ENCODE peak calls at places on chromosomes 16 and 17, in seven cellular contexts. H is stimulated activated CD4-positive, alpha-beta T cell treated with anti-CD3 and anti-CD28 coated beads, Interleukin-12 subunit alpha, Interleukin-12 subunit beta, amount 100 ng/mL, for 4 hours; Q is MM.1S; O is NCI-H446; A is vagina; Z is mammary epithelial cell; C is CD8-positive, alpha-beta T cell. G is an unnamed sample.

GRCh38 chr17:7467498-7467897 is 11.9 kb downstream of the ZBTB4 start:
- DNase-seq in H (no peak), Q (no peak), O (no peak), A (no peak), Z (no peak), C (no peak), G (no peak)

GRCh38 chr16:86884256-86884655 is 305.9 kb downstream of the FOXL1 start:
- DNase-seq in H (no peak), Q (no peak), O (no peak), A (no peak), Z (no peak), C (no peak), G (no peak)

GRCh38 chr17:63275968-63276349 is 170.1 kb downstream of the CYB561 start:
- DNase-seq in H (no peak), Q (no peak), O (no peak), A (no peak), Z (no peak), C (no peak), G (no peak)

GRCh38 chr16:81318711-81319110 is 3.9 kb downstream of the GAN start:
- DNase-seq in H (no peak), Q (no peak), O (no peak), A (no peak), Z (no peak), C (no peak), G (no peak)

GRCh38 chr17:51850206-51850605 is 308.3 kb downstream of the CA10 start:
- DNase-seq in H (no peak), Q (no peak), O (no peak), A (no peak), Z (no peak), C (no peak), G (no peak)

GRCh38 chr17:82684207-82684903 is 14.1 kb downstream of the RAB40B start:
- DNase-seq in H (no peak), Q (no peak), O (no peak), A (no peak), Z (peak), C (no peak), G (no peak)

GRCh38 chr17:77493238-77493812 is 352.6 kb downstream of the SEC14L1 start:
- DNase-seq in H (no peak), Q (no peak), O (no peak), A (no peak), Z (no peak), C (no peak), G (no peak)

GRCh38 chr16:11016993-11017392 is 72.6 kb downstream of the CLEC16A start:
- DNase-seq in H (no peak), Q (no peak), O (no peak), A (no peak), Z (peak), C (peak), G (peak)

GRCh38 chr17:37742114-37742761 is 2.6 kb downstream of the HNF1B start:
- DNase-seq in H (no peak), Q (no peak), O (no peak), A (no peak), Z (peak), C (no peak), G (no peak)

GRCh38 chr17:49515196-49515770 is 20.2 kb downstream of the NGFR start:
- DNase-seq in H (no peak), Q (peak), O (peak), A (no peak), Z (peak), C (no peak), G (no peak)

GRCh38 chr17:75769536-75769935 is 4.5 kb upstream of the GALK1 start:
- DNase-seq in H (no peak), Q (no peak), O (no peak), A (no peak), Z (no peak), C (no peak), G (no peak)

GRCh38 chr16:89909777-89910716 is 8.6 kb upstream of the MC1R start:
- DNase-seq in H (peak), Q (no peak), O (no peak), A (no peak), Z (peak), C (peak), G (peak)

GRCh38 chr17:28940142-28940541 is 11.2 kb downstream of the PHF12 start:
- DNase-seq in H (no peak), Q (no peak), O (no peak), A (no peak), Z (no peak), C (no peak), G (no peak)

GRCh38 chr17:45949755-45950320 is 49.2 kb upstream of the STH start:
- DNase-seq in H (no peak), Q (no peak), O (no peak), A (no peak), Z (no peak), C (no peak), G (no peak)

GRCh38 chr16:66028505-66029216 is 337.8 kb upstream of the CDH5 start:
- DNase-seq in H (no peak), Q (no peak), O (no peak), A (no peak), Z (peak), C (no peak), G (no peak)

GRCh38 chr17:55654015-55654414 is 68.6 kb downstream of the TMEM100 start:
- DNase-seq in H (no peak), Q (no peak), O (no peak), A (no peak), Z (no peak), C (no peak), G (no peak)

GRCh38 chr17:79664925-79665738 is 54.3 kb upstream of the RBFOX3 start:
- DNase-seq in H (no peak), Q (no peak), O (peak), A (peak), Z (peak), C (no peak), G (no peak)

GRCh38 chr16:30552956-30553355 is 5.2 kb downstream of the ZNF764 start:
- DNase-seq in H (no peak), Q (no peak), O (no peak), A (no peak), Z (no peak), C (no peak), G (no peak)

GRCh38 chr17:20805751-20806150 is 226.2 kb downstream of the CDRT15L2 start:
- DNase-seq in H (no peak), Q (no peak), O (no peak), A (no peak), Z (no peak), C (no peak), G (no peak)

GRCh38 chr17:37094391-37094790 is 145.6 kb downstream of the AATF start:
- DNase-seq in H (no peak), Q (no peak), O (no peak), A (no peak), Z (no peak), C (no peak), G (no peak)

GRCh38 chr17:15414502-15415348 is 52.7 kb downstream of the CDRT4 start:
- DNase-seq in H (no peak), Q (no peak), O (no peak), A (no peak), Z (no peak), C (no peak), G (no peak)

GRCh38 chr16:75219838-75220237 is 1.1 kb downstream of the CTRB1 start:
- DNase-seq in H (no peak), Q (peak), O (no peak), A (no peak), Z (no peak), C (peak), G (peak)

GRCh38 chr16:19011169-19011731 is 27.5 kb downstream of the TMC7 start:
- DNase-seq in H (no peak), Q (no peak), O (no peak), A (no peak), Z (no peak), C (no peak), G (no peak)

GRCh38 chr17:82097187-82097918 is 683 bp downstream of the FASN start:
- DNase-seq in H (peak), Q (peak), O (no peak), A (no peak), Z (peak), C (no peak), G (peak)

GRCh38 chr17:27559996-27560481 is 70.9 kb upstream of the LGALS9 start:
- DNase-seq in H (no peak), Q (no peak), O (no peak), A (no peak), Z (peak), C (no peak), G (no peak)

GRCh38 chr17:40345161-40346034 is 19.1 kb downstream of the GJD3 start:
- DNase-seq in H (no peak), Q (no peak), O (no peak), A (no peak), Z (peak), C (peak), G (no peak)

GRCh38 chr17:59804910-59805381 is 87.8 kb downstream of the TUBD1 start:
- DNase-seq in H (no peak), Q (no peak), O (no peak), A (no peak), Z (no peak), C (no peak), G (no peak)

G was measured in activated T-cell treated with anti-CD3 and anti-CD28 coated beads for 24 hours.